ENCODE peak calls at places on chromosome 3, in eight cellular contexts. A, D, V, H, F, S, Q and M are unnamed samples. For H3K4me1, the result is how much of the 10 kb centered on the place peaks cover.

GRCh38 chr3:180744226-180744625 is 64.9 kb upstream of the CCDC39 start:
- DNase-seq in A (no peak), D (no peak), V (no peak), H (no peak), F (peak), S (no peak), Q (no peak), M (no peak)

GRCh38 chr3:128784228-128784627 is 58.2 kb downstream of the RAB7A start:
- DNase-seq in A (no peak), D (peak), V (no peak), H (peak), F (peak), S (no peak), Q (no peak), M (no peak)

GRCh38 chr3:178551916-178552321 is 15.7 kb downstream of the KCNMB2 start:
- DNase-seq in A (no peak), D (no peak), V (no peak), H (peak), F (no peak), S (no peak), Q (peak), M (peak)

GRCh38 chr3:4531478-4532025 is 38.4 kb downstream of the ITPR1 start:
- DNase-seq in A (no peak), D (no peak), V (peak), H (no peak), F (no peak), S (no peak), Q (no peak), M (no peak)

GRCh38 chr3:44845528-44846520 is 15.9 kb upstream of the TMEM42 start:
- DNase-seq in A (no peak), D (no peak), V (peak), H (no peak), F (no peak), S (no peak), Q (no peak), M (peak)

GRCh38 chr3:126435456-126436315 is 40.0 kb downstream of the ZXDC start:
- DNase-seq in A (no peak), D (no peak), V (no peak), H (no peak), F (no peak), S (peak), Q (no peak), M (no peak)

GRCh38 chr3:150237490-150237889 is 170.6 kb upstream of the TSC22D2 start:
- DNase-seq in A (peak), D (no peak), V (peak), H (peak), F (no peak), S (no peak), Q (peak), M (no peak)

GRCh38 chr3:152026033-152026556 is 152.7 kb downstream of the SUCNR1 start:
- DNase-seq in A (peak), D (no peak), V (peak), H (peak), F (no peak), S (no peak), Q (peak), M (peak)

GRCh38 chr3:183485585-183485984 is 57.2 kb upstream of the MCF2L2 start:
- DNase-seq in A (no peak), D (no peak), V (no peak), H (no peak), F (no peak), S (no peak), Q (no peak), M (no peak)

DNA sequence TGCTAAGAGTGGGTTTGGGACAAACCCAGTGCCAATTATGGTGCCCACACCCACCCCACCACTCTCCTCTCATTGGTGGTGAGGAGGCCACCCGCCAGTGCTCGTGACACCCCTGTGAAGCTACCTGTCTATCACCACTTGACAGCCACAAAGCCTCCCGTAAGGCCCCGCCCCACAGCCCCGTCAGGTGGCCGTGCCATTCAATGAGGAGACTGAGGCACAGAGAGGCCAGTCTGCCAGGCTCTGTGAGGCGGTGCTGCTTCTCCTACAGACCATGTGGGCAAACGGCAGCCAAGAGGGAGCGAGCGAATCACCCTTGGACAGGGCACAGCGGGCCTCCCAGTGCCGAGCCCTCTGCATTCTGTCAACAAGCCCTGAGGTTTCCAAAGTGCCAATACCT is 53.5 kb downstream of the IQSEC1 start:
- DNase-seq in A (no peak), D (no peak), V (no peak), H (no peak), F (no peak), S (no peak), Q (no peak), M (no peak)
- H3K4me3 ChIP-seq in A (no peak), D (no peak), V (no peak), H (no peak), F (no peak), S (no peak), Q (no peak), M (peak)

DNA sequence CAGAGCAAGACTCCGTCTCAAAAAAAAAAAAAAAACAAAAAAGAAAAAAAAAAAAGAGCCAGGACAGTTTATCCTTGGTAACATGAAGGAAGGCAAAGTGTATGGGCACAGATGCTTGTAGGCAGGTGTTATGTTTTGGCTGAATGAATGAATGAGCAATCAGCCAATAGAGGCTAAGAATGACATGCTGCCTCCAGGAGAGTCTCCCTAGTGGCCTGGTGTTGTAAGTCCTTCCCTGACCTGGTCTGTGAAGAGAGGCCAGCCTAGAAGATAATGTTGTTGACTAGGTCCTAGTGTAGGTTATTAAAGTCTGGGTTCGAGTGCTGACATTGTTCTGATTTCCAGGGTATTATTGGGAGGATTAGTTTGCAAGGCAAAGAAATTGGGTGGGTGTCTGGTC is 24.9 kb downstream of the GYG1 start:
- DNase-seq in A (no peak), D (no peak), V (no peak), H (no peak), F (no peak), S (no peak), Q (no peak), M (no peak)
- H3K9ac ChIP-seq in A (no peak), D (no peak), V (no peak), H (no peak), F (no peak), S (no peak), Q (no peak), M (no peak)

GRCh38 chr3:172135766-172136729 is 96.7 kb downstream of the FNDC3B start:
- DNase-seq in A (no peak), D (no peak), V (no peak), H (peak), F (no peak), S (no peak), Q (peak), M (peak)
- H3K4me1 ChIP-seq in A (half or more), D (under half), V (half or more), H (half or more), F (under half), S (under half), Q (under half), M (half or more)

GRCh38 chr3:32780071-32780734 is 37.6 kb upstream of the TRIM71 start:
- DNase-seq in A (no peak), D (peak), V (no peak), H (no peak), F (peak), S (no peak), Q (no peak), M (no peak)
- H3K4me3 ChIP-seq in A (no peak), D (no peak), V (peak), H (peak), F (peak), S (peak), Q (no peak), M (peak)

GRCh38 chr3:52053307-52054304 is 2.8 kb downstream of the DUSP7 start:
- DNase-seq in A (no peak), D (no peak), V (peak), H (peak), F (peak), S (no peak), Q (no peak), M (peak)

GRCh38 chr3:52054689-52055511 is 1.5 kb downstream of the DUSP7 start:
- DNase-seq in A (no peak), D (no peak), V (no peak), H (peak), F (peak), S (peak), Q (no peak), M (peak)

GRCh38 chr3:52051444-52051843 is 4.9 kb downstream of the DUSP7 start:
- DNase-seq in A (no peak), D (no peak), V (no peak), H (no peak), F (no peak), S (no peak), Q (no peak), M (no peak)

GRCh38 chr3:52050571-52050970 is 5.8 kb downstream of the DUSP7 start:
- DNase-seq in A (no peak), D (no peak), V (no peak), H (no peak), F (no peak), S (no peak), Q (no peak), M (no peak)

GRCh38 chr3:52052831-52053306 is 3.5 kb downstream of the DUSP7 start:
- DNase-seq in A (no peak), D (peak), V (peak), H (peak), F (peak), S (peak), Q (peak), M (peak)
- H3K9ac ChIP-seq in A (peak), D (peak), V (peak), H (peak), F (no peak), S (peak), Q (no peak), M (peak)

GRCh38 chr3:195892355-195893120 is 15.8 kb downstream of the TNK2 start:
- DNase-seq in A (no peak), D (no peak), V (peak), H (peak), F (peak), S (no peak), Q (peak), M (peak)
- H3K4me1 ChIP-seq in A (under half), D (half or more), V (under half), H (under half), F (half or more), S (under half), Q (under half), M (half or more)

DNA sequence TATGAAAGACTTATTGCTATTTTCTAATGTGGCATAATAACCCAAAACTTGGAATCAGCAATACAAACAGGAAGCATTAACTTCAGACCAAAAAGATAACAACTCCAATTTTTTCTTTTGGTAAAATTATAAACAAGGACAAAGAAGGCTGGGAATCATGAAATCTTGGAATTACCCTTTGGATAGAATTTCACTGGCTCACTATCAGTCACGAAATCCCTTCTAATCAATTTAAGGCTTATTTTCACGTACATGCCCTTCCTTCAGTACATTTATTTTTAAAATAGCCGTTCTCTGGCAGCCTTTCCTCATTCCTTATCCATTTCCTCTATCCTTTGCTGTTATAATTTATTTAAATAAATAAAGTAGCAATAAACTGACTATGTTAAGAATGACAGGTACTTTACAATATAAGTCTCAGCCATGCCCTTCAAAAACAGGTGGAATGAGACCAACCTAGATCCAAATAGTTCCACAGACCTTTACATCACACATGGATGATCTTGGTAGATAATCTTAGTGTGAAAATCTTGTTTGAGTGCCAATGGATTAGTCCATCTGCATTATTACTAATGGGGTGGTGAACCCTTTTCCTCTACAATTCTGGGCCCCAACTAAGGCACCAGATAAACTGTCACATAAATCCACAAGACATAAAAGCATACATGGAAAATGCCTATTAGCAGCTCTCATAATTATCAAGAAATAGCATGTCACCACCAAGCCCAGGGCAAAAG is 38.9 kb downstream of the ABI3BP start:
- DNase-seq in A (no peak), D (no peak), V (no peak), H (peak), F (no peak), S (no peak), Q (no peak), M (peak)
- H3K4me3 ChIP-seq in A (no peak), D (no peak), V (no peak), H (no peak), F (no peak), S (no peak), Q (no peak), M (peak)

GRCh38 chr3:124814620-124815421 is 72.3 kb downstream of the ITGB5 start:
- DNase-seq in A (no peak), D (no peak), V (peak), H (no peak), F (no peak), S (peak), Q (peak), M (no peak)

GRCh38 chr3:124811441-124811840 is 75.7 kb downstream of the ITGB5 start:
- DNase-seq in A (no peak), D (no peak), V (no peak), H (no peak), F (no peak), S (peak), Q (peak), M (peak)

GRCh38 chr3:124810970-124811369 is 76.2 kb downstream of the ITGB5 start:
- DNase-seq in A (no peak), D (no peak), V (no peak), H (no peak), F (no peak), S (peak), Q (no peak), M (no peak)

GRCh38 chr3:124813541-124813940 is 73.6 kb downstream of the ITGB5 start:
- DNase-seq in A (no peak), D (no peak), V (no peak), H (no peak), F (no peak), S (no peak), Q (no peak), M (no peak)

DNA sequence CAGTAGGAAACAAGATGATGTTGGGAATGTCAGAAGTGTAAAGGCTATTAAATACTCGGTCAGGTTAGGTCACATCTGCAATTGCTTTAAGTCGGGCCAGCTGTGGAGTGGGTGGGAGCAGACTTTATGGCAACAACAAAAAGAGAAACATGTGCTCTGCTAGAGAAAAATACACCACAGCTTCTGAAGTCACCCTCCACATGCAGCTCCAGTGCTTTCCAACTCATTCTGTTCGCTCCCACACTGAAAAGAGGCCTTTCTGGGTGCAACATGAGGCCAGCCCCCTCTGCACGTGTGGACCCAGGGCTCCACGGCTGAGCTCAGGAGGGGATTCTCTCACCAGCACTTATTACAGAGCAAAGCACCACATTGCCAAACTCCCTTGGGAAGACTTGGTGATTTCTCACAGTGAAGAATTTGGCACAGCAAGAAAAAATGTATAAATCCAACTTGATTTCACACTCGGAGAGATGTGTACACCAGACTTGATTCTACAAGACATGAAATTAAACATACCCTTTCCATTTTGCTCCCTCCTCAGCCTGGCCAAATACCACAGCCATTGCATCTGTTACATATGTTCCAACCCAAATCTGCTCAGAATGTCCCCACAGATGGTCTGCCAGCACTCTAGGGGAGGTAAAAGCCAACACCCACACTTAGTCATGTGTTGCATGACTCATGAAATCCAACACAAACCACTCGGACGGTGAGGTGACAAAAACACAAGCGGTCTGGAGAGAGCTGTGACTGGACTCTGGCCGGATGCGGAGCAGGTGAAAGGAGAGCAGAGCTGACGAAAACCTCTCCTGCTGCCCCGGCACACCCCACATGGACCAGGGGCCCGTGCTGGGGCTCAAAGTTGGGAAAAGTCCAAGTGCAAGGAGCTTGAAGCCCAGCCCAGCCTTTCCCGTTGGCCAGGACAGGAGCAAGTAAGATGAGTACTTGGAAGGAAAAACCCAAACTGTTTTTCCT is 74.6 kb downstream of the ITGB5 start:
- DNase-seq in A (peak), D (no peak), V (peak), H (peak), F (no peak), S (peak), Q (peak), M (peak)
- H3K9ac ChIP-seq in A (peak), D (no peak), V (peak), H (no peak), F (no peak), S (peak), Q (peak), M (peak)

DNA sequence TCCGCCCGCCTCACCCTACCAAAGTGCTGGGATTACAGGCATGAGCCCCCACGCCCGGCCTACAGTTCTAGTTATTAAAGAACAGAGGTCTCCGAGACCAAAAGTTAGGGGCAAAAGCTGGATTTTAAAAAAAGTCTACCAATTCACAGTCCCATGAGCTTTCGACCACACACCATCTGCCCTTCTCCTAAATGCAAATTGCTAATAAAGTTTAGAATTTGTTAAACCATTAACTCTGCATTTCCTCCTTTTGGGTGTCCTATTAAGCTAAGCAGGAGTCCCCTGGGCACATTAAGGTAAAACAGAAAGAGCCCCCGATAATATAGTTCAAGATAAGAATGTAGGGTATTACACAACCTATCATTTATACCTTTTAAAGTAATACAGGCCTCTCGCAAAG is 322.7 kb downstream of the FOXP1 start:
- DNase-seq in A (no peak), D (no peak), V (no peak), H (no peak), F (no peak), S (no peak), Q (no peak), M (no peak)
- H3K4me1 ChIP-seq in A (under half), D (under half), V (under half), H (under half), F (under half), S (under half), Q (under half), M (under half)